ENCODE peak calls at places on chromosome 22, in five cellular contexts. M is hepatocyte, Q is mammary epithelial cell, V is PC-3, K is body of pancreas. P is an unnamed sample.

GRCh38 chr22:24066872-24067271 is 55.8 kb downstream of the CABIN1 start:
- DNase-seq in M (no peak), Q (no peak), V (no peak), K (no peak), P (no peak)

GRCh38 chr22:37659066-37659896 is 758 bp downstream of the PDXP start:
- DNase-seq in M (peak; percentile 77), Q (no peak), V (no peak), K (peak; percentile 61), P (peak; percentile 64)

GRCh38 chr22:44353063-44353440 is 40.3 kb upstream of the SHISAL1 start:
- DNase-seq in M (no peak), Q (no peak), V (no peak), K (no peak), P (peak; percentile 24)

GRCh38 chr22:23526588-23527315 is 53.3 kb downstream of the IGLL1 start:
- DNase-seq in M (no peak), Q (no peak), V (no peak), K (no peak), P (peak; percentile 33)

GRCh38 chr22:23243006-23243573 is 62.8 kb downstream of the BCR start:
- DNase-seq in M (peak; percentile 54), Q (no peak), V (no peak), K (no peak), P (no peak)

GRCh38 chr22:37331034-37331428 is 48.7 kb downstream of the CYTH4 start:
- DNase-seq in M (no peak), Q (peak; percentile 54), V (peak; percentile 64), K (no peak), P (no peak)

GRCh38 chr22:42919199-42919598 is 62.1 kb upstream of the ARFGAP3 start:
- DNase-seq in M (no peak), Q (peak; percentile 44), V (peak; percentile 44), K (no peak), P (no peak)

GRCh38 chr22:22687638-22688500 is 43.5 kb downstream of the GGTLC2 start:
- DNase-seq in M (peak; percentile 76), Q (peak; percentile 9), V (peak; percentile 57), K (peak; percentile 61), P (no peak)

GRCh38 chr22:35917651-35918050 is 111.0 kb downstream of the RBFOX2 start:
- DNase-seq in M (no peak), Q (peak; percentile 61), V (no peak), K (no peak), P (no peak)

GRCh38 chr22:35914357-35914664 is 114.3 kb downstream of the RBFOX2 start:
- DNase-seq in M (no peak), Q (no peak), V (no peak), K (no peak), P (no peak)

GRCh38 chr22:35914665-35915476 is 113.8 kb downstream of the RBFOX2 start:
- DNase-seq in M (peak; percentile 90), Q (peak; percentile 91), V (peak; percentile 89), K (peak; percentile 88), P (no peak)

GRCh38 chr22:35913925-35914324 is 114.7 kb downstream of the RBFOX2 start:
- DNase-seq in M (no peak), Q (no peak), V (no peak), K (no peak), P (no peak)

DNA sequence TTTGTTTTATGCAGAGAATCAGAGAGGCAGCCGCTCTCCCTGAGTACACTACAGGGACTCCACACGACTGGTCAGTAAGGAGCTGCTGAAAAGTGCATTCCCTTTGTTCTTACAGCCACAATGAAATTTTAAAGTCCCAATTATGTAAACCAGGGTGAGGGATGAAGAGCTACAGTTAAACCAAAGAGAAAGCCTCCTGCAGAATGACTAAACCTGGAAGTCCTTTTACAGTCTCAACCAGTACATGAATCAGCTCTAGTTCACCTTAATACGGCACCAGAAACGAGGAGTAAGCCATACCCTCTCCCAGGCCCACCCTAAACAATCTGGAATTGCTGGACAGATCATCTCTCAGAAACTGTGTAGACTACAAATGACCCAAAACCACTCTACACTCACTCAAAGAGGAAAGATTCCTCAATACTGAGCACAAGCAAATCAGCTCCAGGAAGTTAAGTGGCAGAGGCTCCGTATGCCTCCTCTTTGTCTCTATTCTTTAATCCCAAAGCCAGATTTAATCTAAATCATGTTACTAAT is 113.1 kb downstream of the RBFOX2 start:
- DNase-seq in M (no peak), Q (peak; percentile 80), V (peak; percentile 53), K (no peak), P (no peak)
- H3K4me1 ChIP-seq in M (peaks cover 30% of the 10 kb centered on the region), Q (peaks cover 48% of the 10 kb centered on the region), V (peaks cover 31% of the 10 kb centered on the region), K (peaks cover 47% of the 10 kb centered on the region), P (peaks cover 48% of the 10 kb centered on the region)

GRCh38 chr22:49657974-49658550 is 169.6 kb downstream of the BRD1 start:
- DNase-seq in M (no peak), Q (no peak), V (no peak), K (no peak), P (peak; percentile 25)

GRCh38 chr22:49658902-49659280 is 168.8 kb downstream of the BRD1 start:
- DNase-seq in M (no peak), Q (no peak), V (no peak), K (no peak), P (peak; percentile 13)

GRCh38 chr22:49656291-49656851 is 171.3 kb downstream of the BRD1 start:
- DNase-seq in M (no peak), Q (no peak), V (no peak), K (no peak), P (peak; percentile 45)

GRCh38 chr22:49659281-49659923 is 168.3 kb downstream of the BRD1 start:
- DNase-seq in M (no peak), Q (no peak), V (no peak), K (no peak), P (peak; percentile 35)

GRCh38 chr22:49657275-49657973 is 170.2 kb downstream of the BRD1 start:
- DNase-seq in M (no peak), Q (no peak), V (no peak), K (peak; percentile 67), P (peak; percentile 84)
- H3K27ac ChIP-seq in M (no peak overlapping the region), Q (no peak overlapping the region), V (no peak overlapping the region), K (no peak overlapping the region), P (peak overlapping the region; percentile 83)

DNA sequence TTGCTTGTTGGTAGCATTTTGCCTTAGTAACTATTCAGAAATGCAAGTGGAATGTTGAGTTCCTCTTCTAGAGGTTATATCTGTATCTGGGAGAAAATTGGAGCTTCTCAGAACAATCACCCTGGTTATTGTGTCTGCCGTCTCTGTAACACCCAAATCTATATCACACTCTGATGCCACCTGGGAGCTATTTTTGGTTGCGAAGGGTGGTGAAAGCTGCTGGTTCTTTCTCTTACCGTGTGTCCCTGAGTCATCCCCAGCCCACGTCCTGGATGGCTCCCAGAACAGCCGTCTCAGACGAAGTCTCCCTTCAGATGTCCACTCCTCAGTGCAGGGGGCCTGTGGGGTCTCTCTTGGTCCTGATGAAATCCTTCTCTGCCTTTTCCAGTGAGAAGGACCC is 83.5 kb downstream of the C22orf31 start:
- DNase-seq in M (no peak), Q (peak; percentile 80), V (peak; percentile 14), K (no peak), P (no peak)
- H3K4me3 ChIP-seq in M (no peak overlapping the region), Q (no peak overlapping the region), V (no peak overlapping the region), K (no peak overlapping the region), P (no peak overlapping the region)

DNA sequence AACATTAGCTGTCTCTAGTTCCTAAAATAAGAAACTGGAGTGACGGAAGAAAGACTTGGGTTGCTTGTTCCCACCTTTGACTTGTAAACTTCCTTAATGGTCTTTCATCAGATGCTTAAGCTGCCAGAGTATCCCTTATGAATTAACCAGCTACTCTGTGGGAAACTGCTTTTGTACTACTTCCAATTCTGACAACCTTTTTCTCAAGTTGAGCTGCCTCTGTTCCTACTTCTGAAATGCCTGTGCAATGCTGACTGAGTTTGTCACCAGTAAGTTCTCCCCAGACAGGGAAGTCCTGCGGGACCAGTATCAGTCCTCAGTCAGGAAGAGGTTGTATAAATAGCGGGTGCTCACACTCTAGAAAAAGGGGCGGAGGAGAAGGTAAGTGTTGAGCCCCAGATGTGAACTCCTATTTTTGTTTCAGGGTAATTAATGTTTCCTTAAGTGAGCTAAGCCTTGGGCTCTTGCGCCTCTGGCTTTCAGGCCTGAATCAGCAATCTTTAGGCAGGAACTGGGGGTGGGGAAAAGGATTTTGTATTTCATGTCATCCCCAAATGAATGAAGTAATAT is 67.2 kb downstream of the CECR2 start:
- DNase-seq in M (peak; percentile 24), Q (no peak), V (no peak), K (no peak), P (no peak)
- H3K4me1 ChIP-seq in M (peaks cover 13% of the 10 kb centered on the region), Q (no peaks in the 10 kb centered on the region), V (no peaks in the 10 kb centered on the region), K (no peaks in the 10 kb centered on the region), P (peaks cover 12% of the 10 kb centered on the region)

GRCh38 chr22:50280022-50280707 is 10.0 kb upstream of the MAPK11 start:
- DNase-seq in M (no peak), Q (no peak), V (no peak), K (no peak), P (no peak)

GRCh38 chr22:50280708-50281383 is 10.7 kb upstream of the MAPK11 start:
- DNase-seq in M (no peak), Q (no peak), V (no peak), K (no peak), P (no peak)

GRCh38 chr22:50282361-50283144 is 12.4 kb upstream of the MAPK11 start:
- DNase-seq in M (peak; percentile 89), Q (peak; percentile 95), V (peak; percentile 89), K (peak; percentile 85), P (peak; percentile 89)

GRCh38 chr22:50281384-50281760 is 11.2 kb upstream of the MAPK11 start:
- DNase-seq in M (no peak), Q (no peak), V (no peak), K (no peak), P (no peak)

GRCh38 chr22:50281957-50282356 is 11.8 kb upstream of the MAPK11 start:
- DNase-seq in M (no peak), Q (peak; percentile 27), V (peak; percentile 56), K (peak; percentile 68), P (no peak)
- H3K27ac ChIP-seq in M (peak overlapping the region; percentile 92), Q (peak overlapping the region; percentile 35), V (peak overlapping the region; percentile 83), K (peak overlapping the region; percentile 75), P (peak overlapping the region; percentile 64)